ENCODE peak calls at places on chromosomes 13 and 19, in six cellular contexts. E is cardiac muscle cell, A is progenitor cell of endocrine pancreas, U is left ventricle myocardium inferior, J is Caco-2, R is H9. Y is an unnamed sample.

GRCh38 chr19:6220385-6221191 is 59.2 kb downstream of the MLLT1 start:
- DNase-seq in E (peak), A (no peak), U (peak), J (no peak), R (no peak), Y (no peak)

GRCh38 chr13:113393226-113393571 is 29.3 kb upstream of the GRTP1 start:
- DNase-seq in E (no peak), A (no peak), U (no peak), J (no peak), R (no peak), Y (no peak)

GRCh38 chr19:14062558-14062855 is 631 bp upstream of the PALM3 start:
- DNase-seq in E (no peak), A (no peak), U (no peak), J (no peak), R (no peak), Y (no peak)

GRCh38 chr13:43484432-43485225 is 302.1 kb downstream of the ENOX1 start:
- DNase-seq in E (no peak), A (no peak), U (no peak), J (no peak), R (no peak), Y (no peak)

GRCh38 chr19:43589277-43589676 is 6.7 kb downstream of the IRGQ start:
- DNase-seq in E (no peak), A (no peak), U (no peak), J (no peak), R (no peak), Y (no peak)

GRCh38 chr13:29702912-29703351 is 107.4 kb upstream of the SLC7A1 start:
- DNase-seq in E (peak), A (no peak), U (peak), J (no peak), R (peak), Y (peak)

GRCh38 chr13:67238277-67238859 is 8.2 kb upstream of the PCDH9 start:
- DNase-seq in E (peak), A (no peak), U (no peak), J (peak), R (no peak), Y (no peak)

GRCh38 chr13:32824061-32824460 is 192.2 kb upstream of the KL start:
- DNase-seq in E (no peak), A (no peak), U (no peak), J (peak), R (no peak), Y (no peak)

GRCh38 chr19:55585658-55586339 is 5.2 kb upstream of the ZNF579 start:
- DNase-seq in E (peak), A (peak), U (peak), J (peak), R (peak), Y (peak)

GRCh38 chr13:113815151-113816058 is 48.5 kb downstream of the GAS6 start:
- DNase-seq in E (no peak), A (no peak), U (no peak), J (no peak), R (no peak), Y (no peak)

GRCh38 chr13:89740994-89741678 is 1606.4 kb upstream of the MIR17HG start:
- DNase-seq in E (peak), A (no peak), U (no peak), J (no peak), R (no peak), Y (no peak)

GRCh38 chr19:13931582-13932378 is 6.4 kb downstream of the PODNL1 start:
- DNase-seq in E (no peak), A (no peak), U (no peak), J (no peak), R (no peak), Y (no peak)

GRCh38 chr19:9936151-9937000 is at the start of gene OLFM2:
- DNase-seq in E (no peak), A (peak), U (peak), J (peak), R (peak), Y (peak)

GRCh38 chr19:16564842-16565241 is 7.4 kb downstream of the SLC35E1 start:
- DNase-seq in E (no peak), A (no peak), U (no peak), J (peak), R (no peak), Y (no peak)

GRCh38 chr13:97435794-97436193 is 1.8 kb downstream of the RAP2A start:
- DNase-seq in E (peak), A (no peak), U (no peak), J (no peak), R (no peak), Y (no peak)

GRCh38 chr19:3471954-3472655 is 8.2 kb downstream of the SMIM24 start:
- DNase-seq in E (peak), A (no peak), U (peak), J (no peak), R (no peak), Y (peak)

GRCh38 chr19:48726573-48726972 is 7.0 kb upstream of the MAMSTR start:
- DNase-seq in E (no peak), A (no peak), U (no peak), J (no peak), R (no peak), Y (no peak)

GRCh38 chr13:99854376-99854775 is 117.2 kb downstream of the ZIC5 start:
- DNase-seq in E (no peak), A (no peak), U (no peak), J (no peak), R (no peak), Y (no peak)

DNA sequence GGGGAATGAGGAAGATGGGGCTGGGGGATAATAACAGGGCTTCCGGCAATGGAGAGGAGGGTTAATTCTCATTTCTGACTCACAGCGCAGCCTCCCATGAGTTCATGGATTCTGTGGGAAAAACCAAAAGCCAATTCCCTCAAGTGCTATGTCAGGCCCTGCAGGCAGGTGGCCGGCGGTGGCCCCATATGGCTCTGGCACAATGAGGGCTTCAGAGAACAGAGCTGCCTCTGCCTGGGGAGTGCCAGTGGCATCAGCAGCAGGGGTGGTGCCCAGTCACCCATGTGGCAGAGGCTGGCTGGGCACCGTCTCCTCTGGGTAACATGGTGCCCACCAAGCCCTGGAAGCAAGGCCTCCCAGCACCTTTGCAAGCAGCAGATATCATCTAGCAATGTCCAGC is 69.1 kb downstream of the ALOX5AP start:
- DNase-seq in E (no peak), A (no peak), U (no peak), J (peak), R (no peak), Y (no peak)
- TF ChIP-seq CTCF in E (peak), A (no peak), U (peak), J (peak), R (peak), Y (no peak)

DNA sequence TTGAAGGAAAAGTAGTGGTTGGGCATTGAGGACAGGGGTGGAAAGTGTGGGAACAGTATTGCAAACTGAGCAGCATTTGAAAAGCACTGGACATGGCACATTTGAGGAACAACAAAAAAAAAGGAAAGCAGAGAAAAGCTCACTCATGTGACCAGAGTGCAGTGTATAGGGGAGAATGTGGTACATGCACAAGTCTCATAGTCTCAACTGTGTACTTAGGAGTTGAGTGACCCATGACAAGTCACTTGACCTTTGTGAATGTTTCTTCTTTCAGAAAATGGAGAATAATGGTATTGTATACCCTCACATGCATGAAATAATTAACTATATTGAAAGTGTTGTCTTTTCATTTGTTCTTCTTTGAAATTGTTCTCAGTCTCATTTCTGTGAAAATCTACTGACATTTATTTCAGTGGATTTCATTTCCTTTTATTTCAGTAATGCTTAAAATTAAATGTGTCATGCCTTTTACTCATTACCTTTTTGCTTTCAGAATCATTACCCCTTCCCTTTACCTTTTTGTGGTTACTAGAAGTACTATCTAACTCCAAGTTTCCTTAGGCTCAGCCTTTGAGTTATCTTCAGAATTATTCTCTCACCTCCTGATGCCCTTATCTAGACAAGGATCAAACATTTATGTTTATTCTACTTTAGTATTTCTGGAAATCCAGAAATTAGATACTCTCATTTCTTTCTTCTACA is 79.1 kb upstream of the MLNR start:
- DNase-seq in E (no peak), A (no peak), U (no peak), J (no peak), R (no peak), Y (no peak)
- TF ChIP-seq CTCF in E (no peak), A (no peak), U (no peak), J (no peak), R (no peak), Y (no peak)

DNA sequence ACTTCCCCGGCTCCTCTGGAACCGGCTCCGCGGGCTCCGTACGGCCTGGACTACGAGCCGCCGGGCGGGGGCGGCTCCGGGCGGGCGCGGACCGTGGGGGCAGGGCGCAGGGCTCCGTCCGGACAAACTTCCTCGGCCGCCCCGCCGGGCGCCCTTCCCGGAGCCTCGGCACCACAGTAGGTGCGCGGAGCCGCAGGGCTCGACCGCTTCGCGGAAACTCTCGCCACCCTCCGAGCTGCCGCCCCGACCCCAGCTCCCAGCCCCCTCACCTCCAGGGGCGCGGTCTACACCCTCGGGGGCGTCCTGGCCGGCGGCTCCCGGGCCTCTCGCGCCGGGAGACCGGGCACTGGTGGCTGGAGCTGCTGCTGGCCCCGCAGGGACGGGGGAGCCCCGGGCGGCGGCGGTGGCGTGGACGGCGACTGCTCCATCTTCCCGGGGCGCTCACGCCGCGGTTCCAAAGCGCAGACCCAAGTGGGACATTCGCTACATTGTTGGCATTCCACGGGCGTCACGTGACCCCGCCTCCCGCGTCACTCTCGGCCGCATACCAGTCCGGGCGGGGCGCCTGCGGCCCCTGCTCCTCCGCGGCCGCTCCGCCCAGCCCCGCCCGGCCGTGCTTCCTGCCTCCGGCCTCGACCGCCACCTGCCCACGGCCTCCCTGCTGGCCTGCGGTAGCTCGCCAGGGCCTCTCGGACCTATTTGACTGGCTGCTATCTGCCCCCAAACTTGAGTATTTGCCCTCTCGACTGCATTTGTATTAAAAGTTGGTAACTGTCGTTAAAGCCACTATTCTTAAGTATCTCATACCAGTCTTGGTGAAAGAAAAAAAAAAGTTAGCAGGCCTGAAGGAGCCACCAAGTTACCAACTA is at the start of gene LATS2:
- DNase-seq in E (peak), A (peak), U (peak), J (peak), R (peak), Y (peak)
- TF ChIP-seq CTCF in E (peak), A (peak), U (peak), J (no peak), R (no peak), Y (no peak)

GRCh38 chr19:19406878-19407639 is 1.6 kb downstream of the GATAD2A start:
- DNase-seq in E (peak), A (no peak), U (no peak), J (peak), R (no peak), Y (no peak)
- TF ChIP-seq CTCF in E (peak), A (no peak), U (peak), J (no peak), R (no peak), Y (no peak)

GRCh38 chr19:11505504-11506100 is at the start of gene ZNF653:
- DNase-seq in E (peak), A (peak), U (peak), J (peak), R (peak), Y (peak)
- TF ChIP-seq CTCF in E (no peak), A (no peak), U (no peak), J (no peak), R (no peak), Y (no peak)

GRCh38 chr19:45166723-45167252 is 6.0 kb upstream of the NKPD1 start:
- DNase-seq in E (no peak), A (no peak), U (peak), J (no peak), R (peak), Y (peak)
- TF ChIP-seq CTCF in E (no peak), A (no peak), U (no peak), J (no peak), R (no peak), Y (no peak)

DNA sequence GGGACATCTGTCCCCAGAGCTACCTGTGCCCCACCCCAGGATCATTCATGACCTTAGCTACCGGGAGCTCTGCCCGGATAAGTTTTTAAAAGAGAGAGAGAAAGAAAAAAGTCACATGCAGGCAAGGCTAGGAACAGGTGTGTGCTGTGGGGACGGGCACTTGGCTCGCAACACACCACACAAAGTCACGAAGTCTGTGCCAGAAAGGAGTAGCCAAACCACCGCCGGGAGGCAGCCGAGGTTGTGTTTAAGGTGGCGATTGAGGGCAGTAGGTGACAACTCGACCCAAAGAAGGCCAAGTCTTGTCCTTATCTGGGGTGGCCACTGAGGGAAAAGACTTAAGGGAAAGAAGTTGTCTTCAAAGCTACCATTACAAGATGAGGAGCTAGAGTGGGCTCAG is 4.6 kb upstream of the TSHZ3 start:
- DNase-seq in E (no peak), A (no peak), U (no peak), J (no peak), R (peak), Y (no peak)
- TF ChIP-seq CTCF in E (no peak), A (peak), U (no peak), J (no peak), R (peak), Y (no peak)

GRCh38 chr19:32336259-32337111 is 8.9 kb upstream of the ZNF507 start:
- DNase-seq in E (peak), A (no peak), U (peak), J (peak), R (no peak), Y (no peak)
- TF ChIP-seq CTCF in E (peak), A (no peak), U (no peak), J (no peak), R (no peak), Y (no peak)

DNA sequence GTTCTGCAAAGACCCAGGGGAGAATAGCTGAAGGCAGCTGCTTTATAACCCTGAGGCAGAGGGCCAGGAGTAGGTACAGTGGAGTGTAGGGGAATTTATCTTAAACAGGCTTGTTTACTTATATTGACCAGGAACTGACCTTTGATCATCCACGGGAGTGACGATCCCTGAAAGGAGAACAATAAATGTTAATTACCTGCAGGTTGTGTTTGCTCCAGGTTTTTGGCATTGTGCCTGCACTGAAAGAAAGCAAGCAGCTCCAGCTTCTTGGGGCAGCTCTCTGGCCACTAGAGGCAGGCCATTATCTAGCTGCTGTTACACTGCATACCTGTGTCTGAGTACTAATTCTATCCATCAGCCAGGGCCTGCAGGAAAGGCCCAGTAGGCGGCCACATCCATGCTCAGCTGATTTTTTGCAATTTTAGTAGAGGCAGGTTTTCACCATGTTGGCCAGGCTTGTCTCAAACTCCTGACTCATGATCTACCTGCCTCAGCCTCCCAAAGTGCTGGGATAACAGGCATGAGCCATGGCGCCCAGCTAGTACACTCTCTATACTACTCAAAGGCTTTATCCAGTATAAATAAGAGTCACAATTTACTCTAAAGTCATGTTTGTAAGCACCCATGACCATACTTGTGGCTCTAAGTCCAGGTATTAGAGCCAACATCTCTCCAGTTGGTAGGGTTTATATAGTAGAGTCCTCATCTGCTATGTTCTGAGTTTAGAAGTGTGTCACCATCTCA is 8.5 kb upstream of the ZNF91 start:
- DNase-seq in E (no peak), A (peak), U (no peak), J (peak), R (no peak), Y (no peak)
- TF ChIP-seq CTCF in E (no peak), A (peak), U (no peak), J (no peak), R (peak), Y (no peak)